ENCODE peak calls at places on chromosomes 1 and 21, in eight cellular contexts. Z, S, O, F, Y, A, W and T are unnamed samples.

GRCh38 chr1:206770531-206771352 is at the start of gene IL19:
- DNase-seq in Z (no peak), S (no peak), O (no peak), F (no peak), Y (no peak), A (no peak), W (peak), T (peak)

GRCh38 chr1:54774820-54775498 is 10.6 kb upstream of the PARS2 start:
- DNase-seq in Z (no peak), S (no peak), O (no peak), F (no peak), Y (peak), A (no peak), W (peak), T (peak)

GRCh38 chr1:167043752-167044488 is 46.3 kb downstream of the GPA33 start:
- DNase-seq in Z (no peak), S (peak), O (peak), F (no peak), Y (peak), A (peak), W (peak), T (peak)

GRCh38 chr1:21665711-21666571 is 3.2 kb downstream of the RAP1GAP start:
- DNase-seq in Z (no peak), S (no peak), O (no peak), F (no peak), Y (no peak), A (no peak), W (peak), T (no peak)

GRCh38 chr1:50703240-50703639 is 256.8 kb downstream of the FAF1 start:
- DNase-seq in Z (no peak), S (no peak), O (no peak), F (no peak), Y (no peak), A (no peak), W (no peak), T (no peak)

GRCh38 chr21:42374457-42374856 is 8.1 kb upstream of the TFF1 start:
- DNase-seq in Z (no peak), S (no peak), O (no peak), F (no peak), Y (no peak), A (no peak), W (no peak), T (no peak)

GRCh38 chr1:119329521-119329920 is 39.1 kb upstream of the HAO2 start:
- DNase-seq in Z (no peak), S (peak), O (no peak), F (no peak), Y (no peak), A (no peak), W (no peak), T (no peak)

GRCh38 chr1:62280150-62280549 is 39.1 kb downstream of the KANK4 start:
- DNase-seq in Z (no peak), S (no peak), O (no peak), F (no peak), Y (no peak), A (no peak), W (no peak), T (no peak)

GRCh38 chr21:45962531-45963224 is 18.9 kb upstream of the COL6A1 start:
- DNase-seq in Z (no peak), S (no peak), O (no peak), F (no peak), Y (no peak), A (no peak), W (no peak), T (no peak)

GRCh38 chr21:44517175-44517899 is 22.7 kb downstream of the KRTAP10-1 start:
- DNase-seq in Z (no peak), S (no peak), O (no peak), F (no peak), Y (peak), A (peak), W (peak), T (peak)

GRCh38 chr1:110152133-110152785 is 2.0 kb downstream of the SLC6A17 start:
- DNase-seq in Z (no peak), S (no peak), O (no peak), F (no peak), Y (no peak), A (no peak), W (peak), T (peak)

GRCh38 chr1:14371806-14372497 is 226.5 kb upstream of the KAZN start:
- DNase-seq in Z (no peak), S (no peak), O (no peak), F (no peak), Y (no peak), A (no peak), W (no peak), T (no peak)

GRCh38 chr1:205963352-205963751 is 20.1 kb upstream of the SLC26A9 start:
- DNase-seq in Z (peak), S (no peak), O (no peak), F (no peak), Y (no peak), A (no peak), W (peak), T (peak)

GRCh38 chr1:201023517-201023902 is at the start of gene KIF21B:
- DNase-seq in Z (no peak), S (peak), O (peak), F (no peak), Y (peak), A (peak), W (peak), T (peak)

GRCh38 chr1:19435181-19435580 is 50.2 kb downstream of the CAPZB start:
- DNase-seq in Z (peak), S (no peak), O (no peak), F (no peak), Y (no peak), A (no peak), W (no peak), T (peak)

GRCh38 chr1:244557565-244557964 is 95.4 kb upstream of the DESI2 start:
- DNase-seq in Z (no peak), S (no peak), O (no peak), F (no peak), Y (no peak), A (no peak), W (no peak), T (no peak)

GRCh38 chr1:50702395-50702794 is 257.7 kb downstream of the FAF1 start:
- DNase-seq in Z (no peak), S (no peak), O (no peak), F (no peak), Y (no peak), A (no peak), W (no peak), T (no peak)

GRCh38 chr1:192702212-192702993 is 66.5 kb downstream of the RGS13 start:
- DNase-seq in Z (peak), S (no peak), O (no peak), F (peak), Y (no peak), A (no peak), W (peak), T (peak)

GRCh38 chr1:235935506-235936224 is 69.0 kb upstream of the LYST start:
- DNase-seq in Z (no peak), S (no peak), O (no peak), F (no peak), Y (no peak), A (no peak), W (no peak), T (no peak)

GRCh38 chr1:209769171-209769904 is 13.5 kb downstream of the TRAF3IP3 start:
- DNase-seq in Z (peak), S (no peak), O (peak), F (peak), Y (no peak), A (no peak), W (peak), T (peak)

GRCh38 chr1:218556016-218556415 is 210.9 kb downstream of the TGFB2 start:
- DNase-seq in Z (no peak), S (no peak), O (no peak), F (no peak), Y (no peak), A (no peak), W (no peak), T (no peak)

GRCh38 chr1:159076753-159077656 is at the start of gene AIM2:
- DNase-seq in Z (no peak), S (no peak), O (peak), F (no peak), Y (no peak), A (no peak), W (peak), T (no peak)

GRCh38 chr1:92691937-92692336 is 93.0 kb downstream of the EVI5 start:
- DNase-seq in Z (no peak), S (no peak), O (no peak), F (no peak), Y (no peak), A (no peak), W (no peak), T (no peak)

GRCh38 chr1:106912146-106912545 is 144.3 kb upstream of the PRMT6 start:
- DNase-seq in Z (no peak), S (no peak), O (no peak), F (no peak), Y (no peak), A (no peak), W (no peak), T (no peak)

GRCh38 chr1:36981126-36981525 is 53.2 kb downstream of the GRIK3 start:
- DNase-seq in Z (no peak), S (no peak), O (no peak), F (no peak), Y (no peak), A (no peak), W (no peak), T (no peak)

GRCh38 chr21:38280446-38280845 is 23.7 kb downstream of the KCNJ15 start:
- DNase-seq in Z (no peak), S (no peak), O (no peak), F (no peak), Y (no peak), A (no peak), W (no peak), T (no peak)

GRCh38 chr1:39148942-39149341 is 55.6 kb upstream of the MACF1 start:
- DNase-seq in Z (no peak), S (no peak), O (no peak), F (no peak), Y (no peak), A (no peak), W (no peak), T (no peak)